ENCODE peak calls at places on chromosomes 4 and X, in nine cellular contexts. O, N, K, J, I, W, G, C and Y are unnamed samples.

GRCh38 chr4:108433832-108434231 is 186.5 kb upstream of the RPL34 start:
- DNase-seq in O (no peak), N (no peak), K (peak), J (no peak), I (peak), W (peak), G (no peak), C (no peak), Y (no peak)

GRCh38 chr4:139153411-139154133 is 23.4 kb downstream of the ELF2 start:
- DNase-seq in O (peak), N (no peak), K (no peak), J (no peak), I (no peak), W (no peak), G (no peak), C (no peak), Y (no peak)

GRCh38 chr4:167117273-167117672 is 117.0 kb downstream of the SPOCK3 start:
- DNase-seq in O (no peak), N (no peak), K (peak), J (no peak), I (no peak), W (no peak), G (no peak), C (no peak), Y (no peak)

GRCh38 chrX:42748067-42748850 is 29.7 kb downstream of the PPP1R2C start:
- DNase-seq in O (peak), N (no peak), K (peak), J (no peak), I (no peak), W (peak), G (no peak), C (no peak), Y (no peak)

GRCh38 chr4:112552668-112553067 is 36.7 kb upstream of the NEUROG2 start:
- DNase-seq in O (no peak), N (no peak), K (peak), J (no peak), I (no peak), W (peak), G (no peak), C (no peak), Y (no peak)

GRCh38 chrX:110170029-110170428 is 147.9 kb downstream of the AMMECR1 start:
- DNase-seq in O (peak), N (no peak), K (no peak), J (no peak), I (no peak), W (no peak), G (no peak), C (no peak), Y (no peak)

GRCh38 chrX:150270622-150271021 is 92.5 kb upstream of the MAMLD1 start:
- DNase-seq in O (no peak), N (no peak), K (no peak), J (no peak), I (no peak), W (no peak), G (no peak), C (no peak), Y (no peak)

GRCh38 chrX:57155171-57155570 is 18.0 kb upstream of the SPIN2A start:
- DNase-seq in O (no peak), N (no peak), K (no peak), J (no peak), I (no peak), W (no peak), G (no peak), C (no peak), Y (no peak)

GRCh38 chr4:89829470-89830138 is 7.4 kb downstream of the SNCA start:
- DNase-seq in O (no peak), N (peak), K (peak), J (no peak), I (peak), W (peak), G (no peak), C (peak), Y (no peak)

GRCh38 chr4:110631582-110632505 is 9.0 kb upstream of the PITX2 start:
- DNase-seq in O (peak), N (peak), K (peak), J (no peak), I (no peak), W (peak), G (no peak), C (peak), Y (peak)

GRCh38 chrX:12975999-12976558 is 1.2 kb downstream of the TMSB4X start:
- DNase-seq in O (peak), N (peak), K (no peak), J (peak), I (peak), W (peak), G (no peak), C (no peak), Y (peak)

DNA sequence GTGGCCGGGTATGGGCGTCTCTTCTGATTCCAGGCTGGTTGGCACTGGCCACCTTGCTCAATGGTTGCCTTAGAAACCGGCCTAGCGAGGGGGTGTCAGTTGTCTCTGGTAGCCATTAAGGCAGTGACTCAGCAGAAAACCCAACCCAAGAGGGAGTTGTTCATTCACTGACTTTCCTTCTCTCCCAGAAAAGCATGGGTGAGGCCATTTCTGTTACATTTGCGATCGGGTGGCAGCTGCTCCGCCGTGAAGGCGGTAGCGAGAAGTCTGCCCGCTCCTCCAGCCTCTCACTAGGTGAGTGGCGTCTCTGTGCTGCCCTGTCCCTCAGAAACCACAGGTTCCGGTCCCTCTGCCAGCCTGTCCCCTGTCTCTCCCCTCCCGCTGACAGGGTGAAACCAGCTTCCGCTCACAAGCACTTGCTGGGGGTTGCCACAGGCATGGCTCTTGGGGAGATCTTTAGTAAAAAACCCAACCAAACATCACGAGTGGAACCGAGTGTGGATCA is 17.4 kb downstream of the IRAK1 start:
- DNase-seq in O (no peak), N (peak), K (no peak), J (no peak), I (peak), W (peak), G (no peak), C (no peak), Y (peak)
- H3K27ac ChIP-seq in O (peak), N (no peak), K (no peak), J (no peak), I (no peak), W (peak), G (no peak), C (no peak), Y (no peak)

GRCh38 chr4:100954048-100954447 is 393.3 kb downstream of the PPP3CA start:
- DNase-seq in O (no peak), N (no peak), K (no peak), J (no peak), I (no peak), W (no peak), G (no peak), C (no peak), Y (no peak)
- H3K4me3 ChIP-seq in O (no peak), N (no peak), K (no peak), J (no peak), I (no peak), W (no peak), G (no peak), C (no peak), Y (no peak)

GRCh38 chr4:68257719-68258118 is 12.2 kb upstream of the TMPRSS11B start:
- DNase-seq in O (no peak), N (no peak), K (no peak), J (no peak), I (no peak), W (no peak), G (no peak), C (no peak), Y (no peak)
- H3K27ac ChIP-seq in O (no peak), N (no peak), K (no peak), J (no peak), I (no peak), W (no peak), G (no peak), C (no peak), Y (no peak)

GRCh38 chr4:182556576-182556975 is 313.4 kb downstream of the TENM3 start:
- DNase-seq in O (no peak), N (no peak), K (no peak), J (no peak), I (no peak), W (peak), G (no peak), C (no peak), Y (no peak)
- H3K4me3 ChIP-seq in O (no peak), N (no peak), K (no peak), J (no peak), I (no peak), W (no peak), G (no peak), C (no peak), Y (no peak)

GRCh38 chr4:8198906-8199593 is at the start of gene SH3TC1:
- DNase-seq in O (no peak), N (peak), K (peak), J (peak), I (peak), W (peak), G (no peak), C (peak), Y (peak)
- H3K27ac ChIP-seq in O (no peak), N (no peak), K (peak), J (no peak), I (peak), W (peak), G (peak), C (peak), Y (peak)